ENCODE peak calls at places on chromosomes 11 and 22, in six cellular contexts. I, A, R, U, T and P are unnamed samples.

GRCh38 chr11:44338031-44338430 is 28.1 kb upstream of the ALX4 start:
- DNase-seq in I (no peak), A (no peak), R (no peak), U (no peak), T (no peak), P (no peak)

GRCh38 chr11:11985016-11985715 is 23.3 kb downstream of the DKK3 start:
- DNase-seq in I (no peak), A (no peak), R (no peak), U (peak), T (peak), P (no peak)

GRCh38 chr11:131691558-131692041 is 321.2 kb downstream of the NTM start:
- DNase-seq in I (peak), A (peak), R (no peak), U (peak), T (peak), P (no peak)

GRCh38 chr11:71114124-71114851 is 138.1 kb downstream of the SHANK2 start:
- DNase-seq in I (no peak), A (no peak), R (no peak), U (no peak), T (no peak), P (no peak)

GRCh38 chr11:129620705-129621104 is 194.9 kb upstream of the TMEM45B start:
- DNase-seq in I (peak), A (no peak), R (no peak), U (no peak), T (no peak), P (no peak)

GRCh38 chr22:31098633-31099110 is 8.7 kb downstream of the SELENOM start:
- DNase-seq in I (no peak), A (peak), R (no peak), U (no peak), T (no peak), P (no peak)

GRCh38 chr11:114209904-114210303 is 86.3 kb upstream of the NNMT start:
- DNase-seq in I (no peak), A (peak), R (no peak), U (no peak), T (no peak), P (no peak)

GRCh38 chr11:44066732-44067131 is 662 bp downstream of the ACCS start:
- DNase-seq in I (peak), A (no peak), R (peak), U (peak), T (peak), P (no peak)

GRCh38 chr11:73597340-73597955 is 464 bp downstream of the FAM168A start:
- DNase-seq in I (no peak), A (no peak), R (no peak), U (no peak), T (no peak), P (no peak)

GRCh38 chr11:17855531-17856290 is 121.1 kb downstream of the KCNC1 start:
- DNase-seq in I (no peak), A (no peak), R (no peak), U (no peak), T (no peak), P (no peak)

GRCh38 chr22:32653823-32654222 is 147.7 kb upstream of the TIMP3 start:
- DNase-seq in I (no peak), A (no peak), R (no peak), U (no peak), T (no peak), P (no peak)

GRCh38 chr22:17241571-17242310 is 22.5 kb upstream of the ADA2 start:
- DNase-seq in I (peak), A (no peak), R (no peak), U (no peak), T (no peak), P (no peak)

GRCh38 chr22:35839811-35840739 is 122.4 kb downstream of the APOL5 start:
- DNase-seq in I (peak), A (peak), R (peak), U (peak), T (peak), P (peak)

GRCh38 chr11:31106963-31107576 is 262.5 kb downstream of the DCDC1 start:
- DNase-seq in I (peak), A (peak), R (no peak), U (peak), T (peak), P (no peak)

GRCh38 chr11:74926304-74927030 is 22.4 kb downstream of the XRRA1 start:
- DNase-seq in I (peak), A (no peak), R (peak), U (peak), T (peak), P (no peak)

GRCh38 chr22:32531228-32531627 is 56.6 kb downstream of the FBXO7 start:
- DNase-seq in I (no peak), A (no peak), R (no peak), U (no peak), T (peak), P (no peak)

GRCh38 chr11:70176940-70177689 is 26.0 kb upstream of the FADD start:
- DNase-seq in I (no peak), A (peak), R (no peak), U (no peak), T (peak), P (no peak)

GRCh38 chr11:3959918-3960295 is 104.4 kb downstream of the STIM1 start:
- DNase-seq in I (peak), A (no peak), R (no peak), U (peak), T (peak), P (no peak)

GRCh38 chr11:3957437-3957836 is 102.0 kb downstream of the STIM1 start:
- DNase-seq in I (no peak), A (no peak), R (no peak), U (no peak), T (no peak), P (no peak)

GRCh38 chr11:3956748-3957147 is 101.3 kb downstream of the STIM1 start:
- DNase-seq in I (no peak), A (no peak), R (no peak), U (no peak), T (no peak), P (no peak)

GRCh38 chr11:3958301-3958700 is 102.8 kb downstream of the STIM1 start:
- DNase-seq in I (no peak), A (no peak), R (no peak), U (no peak), T (no peak), P (no peak)

DNA sequence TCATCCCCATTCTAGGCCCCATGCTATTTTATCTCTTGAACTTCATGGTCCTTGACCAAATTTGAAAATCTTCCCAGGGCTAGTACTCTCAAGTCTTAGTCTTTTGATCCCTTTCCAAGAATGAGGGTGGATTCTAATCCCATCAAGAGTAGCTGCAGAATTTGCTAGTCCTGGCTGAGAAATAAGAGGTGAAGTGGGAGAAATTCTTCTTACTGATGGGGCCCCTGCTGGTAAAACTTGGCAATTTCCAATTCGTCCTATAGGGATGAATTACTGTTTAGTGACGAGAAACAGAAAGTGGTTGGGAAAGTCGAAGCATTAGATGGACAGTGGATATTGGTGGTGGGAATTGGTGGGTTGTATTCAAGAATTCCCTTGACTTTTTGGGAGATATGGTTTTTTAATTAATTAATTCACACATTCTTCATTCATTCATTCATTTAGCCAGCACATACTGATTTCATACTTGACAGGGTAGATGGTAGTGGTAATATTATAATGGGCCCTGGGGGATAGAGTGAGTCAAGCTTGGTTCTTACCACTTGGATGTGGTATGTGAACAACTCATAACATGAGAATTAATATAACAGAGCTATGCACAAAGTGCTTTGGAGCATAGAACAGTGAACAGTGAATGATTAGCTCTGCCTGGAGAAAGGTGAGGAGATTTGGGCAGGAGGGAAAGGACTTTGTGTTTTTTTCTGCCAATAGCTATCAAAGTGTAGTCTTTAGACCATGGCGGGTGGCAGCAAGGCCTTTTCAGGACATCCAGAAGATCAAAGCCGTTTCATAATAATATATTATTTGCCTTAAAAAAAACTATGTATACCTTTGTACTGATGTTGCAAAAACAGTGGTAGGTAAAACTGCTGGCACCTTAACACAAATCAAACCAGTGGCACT is 103.8 kb downstream of the STIM1 start:
- DNase-seq in I (peak), A (no peak), R (no peak), U (peak), T (peak), P (no peak)
- TF ChIP-seq CTCF in I (peak), A (no peak), R (no peak), U (peak), T (peak), P (peak)

GRCh38 chr11:117950320-117950719 is 21.1 kb upstream of the TMPRSS13 start:
- DNase-seq in I (no peak), A (no peak), R (no peak), U (no peak), T (no peak), P (no peak)
- TF ChIP-seq CTCF in I (peak), A (no peak), R (peak), U (no peak), T (no peak), P (peak)

GRCh38 chr11:38019072-38019775 is 1421.2 kb upstream of the RAG2 start:
- DNase-seq in I (peak), A (no peak), R (no peak), U (no peak), T (no peak), P (no peak)
- TF ChIP-seq CTCF in I (peak), A (no peak), R (no peak), U (no peak), T (no peak), P (no peak)

DNA sequence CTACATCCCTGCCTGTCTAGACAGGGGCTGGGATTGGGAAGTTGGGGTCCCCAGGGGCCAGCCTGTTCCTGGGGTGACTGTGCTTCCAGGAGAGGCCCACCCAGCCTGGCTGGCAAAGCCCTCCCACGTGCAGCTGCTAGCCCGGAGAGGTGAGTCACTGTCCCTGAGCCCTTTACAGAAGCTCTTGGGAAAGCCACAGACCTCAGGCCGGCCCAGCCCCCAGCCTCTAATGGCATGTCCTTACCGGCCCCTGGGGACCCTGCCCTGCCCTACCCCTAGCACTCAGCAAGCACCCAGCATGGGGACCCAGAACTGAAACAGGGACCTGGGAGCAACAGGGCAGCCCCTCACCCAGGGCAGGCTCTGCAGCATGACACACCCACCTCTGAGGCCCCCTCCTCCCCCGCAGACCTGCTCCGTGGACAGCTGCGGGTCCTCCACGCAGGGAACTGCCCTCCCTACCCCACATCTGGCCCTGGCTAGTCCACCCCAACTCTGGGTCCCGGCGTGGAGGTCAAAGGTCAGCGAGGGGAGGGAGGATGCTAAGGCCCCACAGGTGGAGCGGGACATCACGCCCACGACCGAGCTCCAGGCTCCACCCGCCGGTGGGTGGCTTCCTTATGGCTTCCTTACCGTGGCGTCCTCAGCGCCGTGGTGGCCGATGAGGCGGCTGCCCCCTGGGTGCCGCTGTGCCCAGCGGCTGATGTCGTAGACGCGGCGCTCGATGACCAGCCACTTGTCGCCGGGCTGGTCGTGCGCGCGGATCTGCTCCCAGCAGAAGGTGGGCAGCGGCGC is 612 bp downstream of the FADS3 start:
- DNase-seq in I (peak), A (no peak), R (no peak), U (peak), T (peak), P (no peak)
- TF ChIP-seq CTCF in I (no peak), A (no peak), R (no peak), U (peak), T (no peak), P (peak)

GRCh38 chr11:119523801-119524200 is 100.8 kb upstream of the THY1 start:
- DNase-seq in I (no peak), A (no peak), R (no peak), U (no peak), T (no peak), P (no peak)

GRCh38 chr11:119522609-119523008 is 99.6 kb upstream of the THY1 start:
- DNase-seq in I (no peak), A (no peak), R (no peak), U (no peak), T (no peak), P (no peak)

GRCh38 chr11:119529063-119529845 is 106.3 kb upstream of the THY1 start:
- DNase-seq in I (no peak), A (no peak), R (no peak), U (no peak), T (no peak), P (no peak)

GRCh38 chr11:119525180-119525854 is 102.3 kb upstream of the THY1 start:
- DNase-seq in I (no peak), A (no peak), R (no peak), U (no peak), T (no peak), P (no peak)

DNA sequence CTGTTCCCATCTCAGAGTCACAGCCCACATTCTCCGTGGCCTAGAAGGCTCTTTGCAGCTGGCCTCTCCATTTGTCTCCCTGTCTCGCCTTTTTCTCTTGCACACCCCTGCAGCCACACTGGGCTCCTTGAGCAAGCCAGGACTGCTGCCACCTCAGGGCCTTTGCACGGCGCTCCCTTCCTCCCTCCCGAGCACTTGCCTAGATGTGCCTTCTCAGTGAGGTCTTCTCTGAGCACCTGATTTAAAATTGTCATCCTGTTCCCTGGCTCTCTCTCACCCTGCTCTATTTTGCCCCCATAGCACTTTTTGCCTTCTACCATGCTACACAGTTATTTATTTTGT is 102.9 kb upstream of the THY1 start:
- DNase-seq in I (no peak), A (no peak), R (no peak), U (no peak), T (no peak), P (no peak)
- TF ChIP-seq CTCF in I (no peak), A (no peak), R (no peak), U (no peak), T (no peak), P (no peak)